ENCODE peak calls at places on chromosomes 7 and 10, in five cellular contexts. One of them, this sample, is unnamed.

GRCh38 chr7:46169384-46169755 is 248.3 kb upstream of the IGFBP3 start:
- DNase-seq in epithelial cell of proximal tubule: no peak
- DNase-seq in A172: no peak
- DNase-seq in DMS 273 treated with DMSO at 0.1 percent for 48 hours: no peak
- DNase-seq in NCI-H460: no peak
- DNase-seq in this sample: no peak

GRCh38 chr10:122192142-122192541 is 79.0 kb upstream of the BTBD16 start:
- DNase-seq in NCI-H460: no peak
- DNase-seq in A172: no peak
- DNase-seq in epithelial cell of proximal tubule: no peak
- DNase-seq in DMS 273 treated with DMSO at 0.1 percent for 48 hours: no peak
- DNase-seq in this sample: no peak

GRCh38 chr10:94623572-94623971 is 60.0 kb upstream of the CYP2C18 start:
- DNase-seq in DMS 273 treated with DMSO at 0.1 percent for 48 hours: no peak
- DNase-seq in epithelial cell of proximal tubule: no peak
- DNase-seq in A172: no peak
- DNase-seq in NCI-H460: no peak
- DNase-seq in this sample: no peak

GRCh38 chr7:8126768-8127167 is 135.2 kb downstream of the ICA1 start:
- DNase-seq in DMS 273 treated with DMSO at 0.1 percent for 48 hours: no peak
- DNase-seq in epithelial cell of proximal tubule: no peak
- DNase-seq in NCI-H460: no peak
- DNase-seq in A172: no peak
- DNase-seq in this sample: no peak

GRCh38 chr7:102872460-102872859 is 40.3 kb upstream of the LRRC17 start:
- DNase-seq in NCI-H460: no peak
- DNase-seq in A172: peak
- DNase-seq in DMS 273 treated with DMSO at 0.1 percent for 48 hours: no peak
- DNase-seq in epithelial cell of proximal tubule: peak
- DNase-seq in this sample: peak

GRCh38 chr10:96073722-96074121 is 30.3 kb downstream of the CCNJ start:
- DNase-seq in A172: peak
- DNase-seq in NCI-H460: no peak
- DNase-seq in epithelial cell of proximal tubule: no peak
- DNase-seq in DMS 273 treated with DMSO at 0.1 percent for 48 hours: no peak
- DNase-seq in this sample: no peak

GRCh38 chr7:143407296-143408246 is 1.1 kb downstream of the EPHA1 start:
- DNase-seq in NCI-H460: no peak
- DNase-seq in DMS 273 treated with DMSO at 0.1 percent for 48 hours: no peak
- DNase-seq in A172: peak
- DNase-seq in epithelial cell of proximal tubule: no peak
- DNase-seq in this sample: no peak

GRCh38 chr7:43906327-43907010 is at the start of gene URGCP:
- DNase-seq in NCI-H460: peak
- DNase-seq in epithelial cell of proximal tubule: no peak
- DNase-seq in DMS 273 treated with DMSO at 0.1 percent for 48 hours: no peak
- DNase-seq in A172: no peak
- DNase-seq in this sample: no peak

GRCh38 chr7:23696916-23697441 is 13.0 kb upstream of the STK31 start:
- DNase-seq in NCI-H460: peak
- DNase-seq in epithelial cell of proximal tubule: no peak
- DNase-seq in DMS 273 treated with DMSO at 0.1 percent for 48 hours: peak
- DNase-seq in A172: peak
- DNase-seq in this sample: no peak

GRCh38 chr7:82443044-82443800 is at the start of gene CACNA2D1:
- DNase-seq in epithelial cell of proximal tubule: no peak
- DNase-seq in DMS 273 treated with DMSO at 0.1 percent for 48 hours: no peak
- DNase-seq in NCI-H460: peak
- DNase-seq in A172: no peak
- DNase-seq in this sample: no peak

GRCh38 chr10:100009793-100010676 is at the start of gene DNMBP:
- DNase-seq in A172: peak
- DNase-seq in DMS 273 treated with DMSO at 0.1 percent for 48 hours: peak
- DNase-seq in NCI-H460: peak
- DNase-seq in epithelial cell of proximal tubule: no peak
- DNase-seq in this sample: no peak

GRCh38 chr7:4659551-4660286 is 22.4 kb upstream of the FOXK1 start:
- DNase-seq in NCI-H460: no peak
- DNase-seq in DMS 273 treated with DMSO at 0.1 percent for 48 hours: peak
- DNase-seq in A172: no peak
- DNase-seq in epithelial cell of proximal tubule: no peak
- DNase-seq in this sample: no peak

GRCh38 chr7:90736316-90736715 is 140.2 kb downstream of the CDK14 start:
- DNase-seq in DMS 273 treated with DMSO at 0.1 percent for 48 hours: no peak
- DNase-seq in A172: no peak
- DNase-seq in epithelial cell of proximal tubule: no peak
- DNase-seq in NCI-H460: no peak
- DNase-seq in this sample: no peak

GRCh38 chr10:86650151-86650550 is 4.2 kb upstream of the OPN4 start:
- DNase-seq in DMS 273 treated with DMSO at 0.1 percent for 48 hours: no peak
- DNase-seq in epithelial cell of proximal tubule: no peak
- DNase-seq in NCI-H460: no peak
- DNase-seq in A172: no peak
- DNase-seq in this sample: no peak

GRCh38 chr7:151248191-151249033 is at the start of gene SMARCD3:
- DNase-seq in A172: no peak
- DNase-seq in NCI-H460: peak
- DNase-seq in epithelial cell of proximal tubule: no peak
- DNase-seq in DMS 273 treated with DMSO at 0.1 percent for 48 hours: no peak
- DNase-seq in this sample: no peak

This sample was measured in AG04450.